ENCODE peak calls at places on chromosomes 5 and 9, in five cellular contexts. R is hepatic stellate cell, A is germinal center, T is astrocyte of the hippocampus, X is NCI-H2171. I is an unnamed sample.

GRCh38 chr9:124077915-124078572 is 66.5 kb downstream of the LHX2 start:
- DNase-seq in R (no peak), A (no peak), T (peak), X (no peak), I (peak)

GRCh38 chr9:125701351-125701750 is 5.7 kb downstream of the MAPKAP1 start:
- DNase-seq in R (no peak), A (peak), T (peak), X (no peak), I (peak)

GRCh38 chr9:37407468-37407867 is 15.0 kb upstream of the GRHPR start:
- DNase-seq in R (no peak), A (no peak), T (no peak), X (no peak), I (peak)

GRCh38 chr5:132064738-132065331 is 4.4 kb downstream of the IL3 start:
- DNase-seq in R (peak), A (peak), T (peak), X (no peak), I (peak)

GRCh38 chr5:61667523-61668229 is 335.6 kb downstream of the ZSWIM6 start:
- DNase-seq in R (no peak), A (no peak), T (no peak), X (no peak), I (no peak)

GRCh38 chr9:91681461-91682305 is 258.1 kb upstream of the NFIL3 start:
- DNase-seq in R (peak), A (peak), T (peak), X (no peak), I (peak)

GRCh38 chr5:85967681-85968080 is 650.1 kb upstream of the COX7C start:
- DNase-seq in R (no peak), A (no peak), T (no peak), X (no peak), I (no peak)

GRCh38 chr5:173613433-173614144 is 2.9 kb downstream of the BOD1 start:
- DNase-seq in R (no peak), A (no peak), T (no peak), X (no peak), I (no peak)

GRCh38 chr5:111280282-111280901 is 56.2 kb downstream of the CAMK4 start:
- DNase-seq in R (no peak), A (no peak), T (no peak), X (no peak), I (no peak)

GRCh38 chr5:159038907-159039306 is 60.8 kb downstream of the EBF1 start:
- DNase-seq in R (no peak), A (no peak), T (peak), X (no peak), I (peak)

GRCh38 chr5:121088341-121088740 is 624.2 kb downstream of the PRR16 start:
- DNase-seq in R (no peak), A (no peak), T (no peak), X (no peak), I (no peak)

GRCh38 chr9:21668504-21668903 is 133.9 kb upstream of the MTAP start:
- DNase-seq in R (no peak), A (no peak), T (peak), X (no peak), I (no peak)

GRCh38 chr5:107118184-107118902 is 552.4 kb downstream of the EFNA5 start:
- DNase-seq in R (no peak), A (no peak), T (no peak), X (no peak), I (no peak)

GRCh38 chr9:115058684-115059315 is 59.2 kb downstream of the TNC start:
- DNase-seq in R (peak), A (no peak), T (peak), X (no peak), I (peak)

GRCh38 chr9:6925841-6926240 is 168.1 kb downstream of the KDM4C start:
- DNase-seq in R (no peak), A (no peak), T (no peak), X (no peak), I (no peak)

GRCh38 chr5:504326-505148 is 19.7 kb downstream of the SLC9A3 start:
- DNase-seq in R (no peak), A (no peak), T (no peak), X (no peak), I (no peak)

GRCh38 chr9:101705135-101705661 is 33.2 kb downstream of the GRIN3A start:
- DNase-seq in R (no peak), A (peak), T (peak), X (no peak), I (no peak)

GRCh38 chr5:80707645-80708044 is 52.9 kb upstream of the DHFR start:
- DNase-seq in R (peak), A (no peak), T (no peak), X (no peak), I (peak)

GRCh38 chr9:123511326-123511974 is 155.5 kb downstream of the CRB2 start:
- DNase-seq in R (no peak), A (no peak), T (peak), X (no peak), I (no peak)

GRCh38 chr9:35905912-35906679 is at the start of gene HRCT1:
- DNase-seq in R (peak), A (no peak), T (peak), X (no peak), I (peak)

GRCh38 chr5:157487358-157487757 is 27.3 kb downstream of the NIPAL4 start:
- DNase-seq in R (no peak), A (peak), T (no peak), X (no peak), I (no peak)

GRCh38 chr9:104961238-104961637 is 33.3 kb upstream of the ABCA1 start:
- DNase-seq in R (peak), A (peak), T (no peak), X (peak), I (peak)

GRCh38 chr9:111167341-111167740 is 129.1 kb upstream of the LPAR1 start:
- DNase-seq in R (no peak), A (no peak), T (no peak), X (no peak), I (no peak)

GRCh38 chr5:120655828-120656435 is 191.8 kb downstream of the PRR16 start:
- DNase-seq in R (no peak), A (no peak), T (peak), X (no peak), I (peak)

GRCh38 chr9:109968702-109969450 is 188.9 kb downstream of the PALM2AKAP2 start:
- DNase-seq in R (no peak), A (peak), T (peak), X (no peak), I (no peak)

GRCh38 chr5:139982157-139982974 is 60.7 kb downstream of the NRG2 start:
- DNase-seq in R (no peak), A (no peak), T (peak), X (no peak), I (peak)

GRCh38 chr5:90783460-90784333 is 225.1 kb downstream of the ADGRV1 start:
- DNase-seq in R (peak), A (peak), T (peak), X (no peak), I (peak)

I was measured in renal cortical epithelial cell.